ENCODE peak calls at places on chromosomes 7 and 10, in eight cellular contexts. One of them, this sample, is unnamed.

GRCh38 chr10:33453081-33453850 is 118.8 kb upstream of the NRP1 start:
- DNase-seq in Panc1: no peak
- DNase-seq in sigmoid colon: no peak
- DNase-seq in heart right ventricle: no peak
- DNase-seq in chondrocyte: no peak
- DNase-seq in GM20000: no peak
- DNase-seq in neural crest cell: no peak
- DNase-seq in AG09309: peak; percentile 39
- DNase-seq in this sample: no peak

GRCh38 chr10:131670341-131670740 is 230.5 kb upstream of the PPP2R2D start:
- DNase-seq in Panc1: no peak
- DNase-seq in sigmoid colon: peak; percentile 9
- DNase-seq in heart right ventricle: no peak
- DNase-seq in chondrocyte: peak; percentile 62
- DNase-seq in GM20000: no peak
- DNase-seq in neural crest cell: no peak
- DNase-seq in AG09309: no peak
- DNase-seq in this sample: no peak

GRCh38 chr10:79984851-79985250 is 35.9 kb upstream of the SFTPD start:
- DNase-seq in Panc1: no peak
- DNase-seq in sigmoid colon: no peak
- DNase-seq in heart right ventricle: no peak
- DNase-seq in chondrocyte: no peak
- DNase-seq in GM20000: no peak
- DNase-seq in neural crest cell: no peak
- DNase-seq in AG09309: no peak
- DNase-seq in this sample: no peak

GRCh38 chr7:91657386-91658120 is 222.9 kb downstream of the MTERF1 start:
- DNase-seq in Panc1: no peak
- DNase-seq in sigmoid colon: no peak
- DNase-seq in heart right ventricle: no peak
- DNase-seq in chondrocyte: no peak
- DNase-seq in GM20000: no peak
- DNase-seq in neural crest cell: no peak
- DNase-seq in AG09309: peak; percentile 89
- DNase-seq in this sample: no peak

GRCh38 chr7:104982773-104983619 is 31.0 kb upstream of the KMT2E start:
- DNase-seq in Panc1: no peak
- DNase-seq in sigmoid colon: no peak
- DNase-seq in heart right ventricle: no peak
- DNase-seq in chondrocyte: no peak
- DNase-seq in GM20000: no peak
- DNase-seq in neural crest cell: no peak
- DNase-seq in AG09309: no peak
- DNase-seq in this sample: no peak

GRCh38 chr10:18659784-18660561 is 742 bp downstream of the ARL5B start:
- DNase-seq in Panc1: no peak
- DNase-seq in sigmoid colon: no peak
- DNase-seq in heart right ventricle: no peak
- DNase-seq in chondrocyte: no peak
- DNase-seq in GM20000: peak; percentile 20
- DNase-seq in neural crest cell: no peak
- DNase-seq in AG09309: no peak
- DNase-seq in this sample: no peak

GRCh38 chr7:104836976-104837375 is 177.0 kb upstream of the KMT2E start:
- DNase-seq in Panc1: no peak
- DNase-seq in sigmoid colon: no peak
- DNase-seq in heart right ventricle: no peak
- DNase-seq in chondrocyte: no peak
- DNase-seq in GM20000: no peak
- DNase-seq in neural crest cell: no peak
- DNase-seq in AG09309: no peak
- DNase-seq in this sample: no peak

GRCh38 chr7:150799741-150800575 is at the start of gene TMEM176B:
- DNase-seq in Panc1: no peak
- DNase-seq in sigmoid colon: peak; percentile 78
- DNase-seq in heart right ventricle: peak; percentile 50
- DNase-seq in chondrocyte: peak; percentile 72
- DNase-seq in GM20000: peak; percentile 45
- DNase-seq in neural crest cell: no peak
- DNase-seq in AG09309: no peak
- DNase-seq in this sample: no peak

GRCh38 chr10:62075414-62075813 is 173.9 kb downstream of the ARID5B start:
- DNase-seq in Panc1: no peak
- DNase-seq in sigmoid colon: no peak
- DNase-seq in heart right ventricle: no peak
- DNase-seq in chondrocyte: no peak
- DNase-seq in GM20000: no peak
- DNase-seq in neural crest cell: no peak
- DNase-seq in AG09309: no peak
- DNase-seq in this sample: no peak

GRCh38 chr10:29648114-29648982 is 13.6 kb upstream of the SVIL start:
- DNase-seq in Panc1: no peak
- DNase-seq in sigmoid colon: no peak
- DNase-seq in heart right ventricle: no peak
- DNase-seq in chondrocyte: no peak
- DNase-seq in GM20000: no peak
- DNase-seq in neural crest cell: no peak
- DNase-seq in AG09309: no peak
- DNase-seq in this sample: no peak

GRCh38 chr7:87328281-87328680 is 17.2 kb upstream of the CROT start:
- DNase-seq in Panc1: no peak
- DNase-seq in sigmoid colon: no peak
- DNase-seq in heart right ventricle: no peak
- DNase-seq in chondrocyte: no peak
- DNase-seq in GM20000: no peak
- DNase-seq in neural crest cell: no peak
- DNase-seq in AG09309: no peak
- DNase-seq in this sample: no peak

GRCh38 chr7:151663382-151664100 is 143.8 kb upstream of the RHEB start:
- DNase-seq in Panc1: no peak
- DNase-seq in sigmoid colon: no peak
- DNase-seq in heart right ventricle: no peak
- DNase-seq in chondrocyte: no peak
- DNase-seq in GM20000: no peak
- DNase-seq in neural crest cell: no peak
- DNase-seq in AG09309: no peak
- DNase-seq in this sample: no peak

GRCh38 chr10:33542747-33543505 is 208.5 kb upstream of the NRP1 start:
- DNase-seq in Panc1: no peak
- DNase-seq in sigmoid colon: no peak
- DNase-seq in heart right ventricle: no peak
- DNase-seq in chondrocyte: no peak
- DNase-seq in GM20000: no peak
- DNase-seq in neural crest cell: no peak
- DNase-seq in AG09309: no peak
- DNase-seq in this sample: no peak

GRCh38 chr7:138008588-138009349 is 6.9 kb upstream of the CREB3L2 start:
- DNase-seq in Panc1: peak; percentile 68
- DNase-seq in sigmoid colon: no peak
- DNase-seq in heart right ventricle: peak; percentile 21
- DNase-seq in chondrocyte: no peak
- DNase-seq in GM20000: peak; percentile 51
- DNase-seq in neural crest cell: peak; percentile 13
- DNase-seq in AG09309: no peak
- DNase-seq in this sample: peak; percentile 23

DNA sequence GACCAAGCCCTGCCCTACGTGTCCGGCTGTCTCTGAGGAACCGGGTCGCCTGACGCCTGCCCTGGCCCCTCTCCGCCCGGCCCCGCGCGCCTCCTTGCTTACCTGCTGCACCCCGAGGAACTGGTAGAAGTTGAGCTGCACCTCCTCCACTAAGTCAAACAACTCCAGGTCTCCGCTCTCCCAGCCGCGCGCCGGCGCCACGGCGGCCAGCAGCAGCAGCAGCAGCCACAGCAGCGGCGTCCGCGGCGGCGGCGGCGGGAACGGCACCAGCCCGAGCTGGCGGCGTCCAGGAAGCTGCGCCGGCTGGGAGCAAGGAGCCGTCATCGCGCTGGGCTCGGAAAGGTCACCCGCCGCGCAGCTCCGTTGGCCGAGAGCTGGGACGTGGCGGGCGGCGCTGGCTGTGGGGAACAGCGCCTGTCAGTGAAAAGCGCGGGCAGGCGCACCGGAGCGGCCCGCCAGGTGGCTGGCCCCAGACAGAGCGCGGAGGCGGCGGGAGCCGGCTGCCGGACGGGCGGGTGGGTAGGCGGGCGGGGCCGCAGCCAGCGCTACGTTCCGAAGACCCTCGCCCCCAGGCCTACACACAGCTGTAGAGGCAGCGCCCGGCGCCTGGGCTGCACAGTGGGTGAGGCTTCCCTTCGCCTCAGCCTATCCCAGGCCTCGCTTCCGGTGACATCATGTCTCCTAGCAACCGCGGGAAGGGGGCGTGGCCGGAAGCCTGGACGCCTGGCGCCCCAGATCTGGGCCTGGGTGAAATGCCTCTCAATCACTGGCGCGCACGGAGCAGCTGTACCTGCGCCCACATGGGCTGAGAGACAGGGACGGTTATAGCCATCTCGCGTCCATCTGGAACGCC is at the start of gene DNAJC1:
- DNase-seq in Panc1: no peak
- DNase-seq in sigmoid colon: peak; percentile 98
- DNase-seq in heart right ventricle: peak; percentile 98
- DNase-seq in chondrocyte: peak; percentile 99
- DNase-seq in GM20000: peak; percentile 95
- DNase-seq in neural crest cell: peak; percentile 97
- DNase-seq in AG09309: peak; percentile 66
- DNase-seq in this sample: peak; percentile 97
- TF ChIP-seq CTCF in Panc1: peak; percentile 9
- TF ChIP-seq CTCF in sigmoid colon: no peak
- TF ChIP-seq CTCF in heart right ventricle: no peak
- TF ChIP-seq CTCF in chondrocyte: peak; percentile 47
- TF ChIP-seq CTCF in GM20000: no peak
- TF ChIP-seq CTCF in neural crest cell: peak; percentile 24
- TF ChIP-seq CTCF in AG09309: peak; percentile 11
- TF ChIP-seq CTCF in this sample: no peak

GRCh38 chr7:156650042-156650441 is 9.5 kb downstream of the RNF32 start:
- DNase-seq in Panc1: no peak
- DNase-seq in sigmoid colon: no peak
- DNase-seq in heart right ventricle: no peak
- DNase-seq in chondrocyte: no peak
- DNase-seq in GM20000: peak; percentile 52
- DNase-seq in neural crest cell: no peak
- DNase-seq in AG09309: no peak
- DNase-seq in this sample: peak; percentile 45
- TF ChIP-seq CTCF in Panc1: peak; percentile 67
- TF ChIP-seq CTCF in sigmoid colon: peak; percentile 4
- TF ChIP-seq CTCF in heart right ventricle: no peak
- TF ChIP-seq CTCF in chondrocyte: peak; percentile 20
- TF ChIP-seq CTCF in GM20000: peak; percentile 29
- TF ChIP-seq CTCF in neural crest cell: peak; percentile 24
- TF ChIP-seq CTCF in AG09309: peak; percentile 39
- TF ChIP-seq CTCF in this sample: no peak

DNA sequence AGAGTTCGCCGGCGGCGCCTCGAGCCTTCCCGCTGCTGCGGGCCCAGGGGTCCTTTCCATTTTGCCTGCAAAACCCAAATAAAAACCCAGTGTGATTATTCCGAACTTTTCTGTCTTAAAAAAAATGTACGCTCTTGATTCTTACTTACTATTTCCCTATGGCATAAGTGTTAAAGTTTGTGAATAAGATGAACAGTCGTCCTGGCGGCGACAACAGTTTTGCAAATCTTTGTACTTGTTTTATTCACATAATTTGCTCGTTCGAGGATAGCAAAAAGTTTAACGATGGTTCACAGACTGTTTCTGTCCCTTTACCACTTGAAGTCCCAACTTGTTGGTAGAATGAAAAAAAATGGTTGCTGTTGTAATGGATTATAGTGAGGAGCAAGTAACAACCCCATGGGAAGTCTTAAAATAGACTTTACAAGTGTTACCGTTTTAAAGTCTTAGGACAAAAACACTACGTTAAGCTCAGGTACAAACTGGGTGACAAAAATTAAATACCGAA is 482 bp downstream of the LSM8 start:
- DNase-seq in Panc1: no peak
- DNase-seq in sigmoid colon: no peak
- DNase-seq in heart right ventricle: no peak
- DNase-seq in chondrocyte: no peak
- DNase-seq in GM20000: peak; percentile 8
- DNase-seq in neural crest cell: no peak
- DNase-seq in AG09309: no peak
- DNase-seq in this sample: no peak
- TF ChIP-seq CTCF in Panc1: no peak
- TF ChIP-seq CTCF in sigmoid colon: no peak
- TF ChIP-seq CTCF in heart right ventricle: no peak
- TF ChIP-seq CTCF in chondrocyte: peak; percentile 26
- TF ChIP-seq CTCF in GM20000: no peak
- TF ChIP-seq CTCF in neural crest cell: no peak
- TF ChIP-seq CTCF in AG09309: no peak
- TF ChIP-seq CTCF in this sample: no peak

GRCh38 chr10:51014680-51015425 is 59.4 kb upstream of the PRKG1 start:
- DNase-seq in Panc1: no peak
- DNase-seq in sigmoid colon: no peak
- DNase-seq in heart right ventricle: no peak
- DNase-seq in chondrocyte: no peak
- DNase-seq in GM20000: no peak
- DNase-seq in neural crest cell: no peak
- DNase-seq in AG09309: no peak
- DNase-seq in this sample: no peak

GRCh38 chr10:51023611-51024010 is 50.7 kb upstream of the PRKG1 start:
- DNase-seq in Panc1: no peak
- DNase-seq in sigmoid colon: no peak
- DNase-seq in heart right ventricle: no peak
- DNase-seq in chondrocyte: no peak
- DNase-seq in GM20000: no peak
- DNase-seq in neural crest cell: no peak
- DNase-seq in AG09309: no peak
- DNase-seq in this sample: no peak

GRCh38 chr10:51022933-51023585 is 51.2 kb upstream of the PRKG1 start:
- DNase-seq in Panc1: no peak
- DNase-seq in sigmoid colon: no peak
- DNase-seq in heart right ventricle: no peak
- DNase-seq in chondrocyte: no peak
- DNase-seq in GM20000: no peak
- DNase-seq in neural crest cell: no peak
- DNase-seq in AG09309: no peak
- DNase-seq in this sample: no peak

GRCh38 chr10:51020175-51020574 is 54.1 kb upstream of the PRKG1 start:
- DNase-seq in Panc1: no peak
- DNase-seq in sigmoid colon: no peak
- DNase-seq in heart right ventricle: no peak
- DNase-seq in chondrocyte: no peak
- DNase-seq in GM20000: no peak
- DNase-seq in neural crest cell: no peak
- DNase-seq in AG09309: no peak
- DNase-seq in this sample: no peak
- TF ChIP-seq CTCF in Panc1: no peak
- TF ChIP-seq CTCF in sigmoid colon: no peak
- TF ChIP-seq CTCF in heart right ventricle: no peak
- TF ChIP-seq CTCF in chondrocyte: no peak
- TF ChIP-seq CTCF in GM20000: no peak
- TF ChIP-seq CTCF in neural crest cell: no peak
- TF ChIP-seq CTCF in AG09309: no peak
- TF ChIP-seq CTCF in this sample: no peak

This sample was measured in endothelial cell.